ENCODE peak calls at places on chromosomes 5 and 9, in four cellular contexts. C is HEK293T, P is mesenteric fat pad, O is T-cell. V is an unnamed sample.

GRCh38 chr9:109852561-109852960 is 72.6 kb downstream of the PALM2AKAP2 start:
- DNase-seq in P (no peak), C (no peak), O (no peak), V (no peak)

GRCh38 chr9:81619353-81620008 is 69.9 kb downstream of the TLE1 start:
- DNase-seq in P (no peak), O (no peak), C (no peak), V (no peak)

GRCh38 chr5:154189256-154189818 is 1.2 kb upstream of the GALNT10 start:
- DNase-seq in O (no peak), C (no peak), P (no peak), V (no peak)

GRCh38 chr9:27365977-27366376 is 69.0 kb upstream of the EQTN start:
- DNase-seq in O (no peak), C (no peak), P (no peak), V (no peak)

GRCh38 chr5:147481376-147481775 is 28.5 kb downstream of the DPYSL3 start:
- DNase-seq in O (no peak), C (no peak), P (no peak), V (no peak)

GRCh38 chr5:58925627-58926545 is 343.0 kb downstream of the RAB3C start:
- DNase-seq in P (no peak), O (no peak), C (no peak), V (no peak)

GRCh38 chr9:77417570-77417969 is 230.6 kb downstream of the GNA14 start:
- DNase-seq in C (no peak), O (no peak), P (no peak), V (no peak)

GRCh38 chr5:66828551-66829421 is 232.6 kb downstream of the MAST4 start:
- DNase-seq in O (peak), P (no peak), C (peak), V (no peak)

GRCh38 chr5:118937393-118938061 is 50.8 kb downstream of the DTWD2 start:
- DNase-seq in C (no peak), O (no peak), P (no peak), V (no peak)

GRCh38 chr9:95434116-95435073 is 82.4 kb downstream of the PTCH1 start:
- DNase-seq in P (no peak), C (no peak), O (no peak), V (no peak)

GRCh38 chr5:16663848-16664247 is 47.1 kb upstream of the RETREG1 start:
- DNase-seq in O (no peak), C (no peak), P (no peak), V (no peak)

GRCh38 chr9:135600296-135600805 is 38.8 kb downstream of the PAEP start:
- DNase-seq in O (no peak), C (no peak), P (no peak), V (no peak)

GRCh38 chr9:134301387-134302129 is 24.7 kb upstream of the RXRA start:
- DNase-seq in C (no peak), P (no peak), O (peak), V (no peak)

GRCh38 chr9:84229186-84229585 is 111.4 kb downstream of the SLC28A3 start:
- DNase-seq in C (no peak), O (no peak), P (no peak), V (no peak)

GRCh38 chr9:26779072-26779471 is 113.5 kb downstream of the CAAP1 start:
- DNase-seq in C (no peak), O (no peak), P (no peak), V (no peak)

GRCh38 chr9:69193685-69194032 is 19.6 kb downstream of the TJP2 start:
- DNase-seq in P (no peak), O (no peak), C (no peak), V (no peak)

GRCh38 chr5:15452030-15452429 is 48.0 kb upstream of the FBXL7 start:
- DNase-seq in C (no peak), P (no peak), O (no peak), V (no peak)

GRCh38 chr5:40518511-40518917 is 161.2 kb upstream of the PTGER4 start:
- DNase-seq in C (no peak), P (no peak), O (no peak), V (no peak)

V was measured in osteocyte.